ENCODE peak calls at places on chromosomes 1 and 21, in six cellular contexts. D is K562, L is H1, N is WTC11, G is GM12878, M is HepG2. F is an unnamed sample.

GRCh38 chr1:67429528-67430357 is 459 bp downstream of the SERBP1 start:
- DNase-seq in G (no peak), D (peak; percentile 56), N (no peak), L (no peak), M (no peak), F (no peak)

GRCh38 chr1:167635233-167635648 is 5.2 kb downstream of the RCSD1 start:
- DNase-seq in D (peak; percentile 93), G (no peak), M (no peak), N (peak; percentile 71), L (no peak), F (no peak)

GRCh38 chr21:34897828-34898227 is 151.3 kb downstream of the RUNX1 start:
- DNase-seq in D (peak; percentile 60), M (no peak), L (no peak), G (no peak), N (no peak), F (no peak)

GRCh38 chr1:229035054-229035747 is 235.7 kb upstream of the RAB4A start:
- DNase-seq in N (no peak), G (peak; percentile 66), L (no peak), M (no peak), D (no peak), F (no peak)

GRCh38 chr1:203663820-203664219 is 37.2 kb downstream of the ATP2B4 start:
- DNase-seq in M (no peak), L (no peak), D (no peak), G (no peak), N (no peak), F (no peak)

GRCh38 chr21:46285206-46285661 is at the start of gene MCM3AP:
- DNase-seq in N (no peak), D (no peak), L (no peak), M (no peak), G (no peak), F (no peak)

GRCh38 chr1:57158660-57159059 is 192.8 kb upstream of the C8B start:
- DNase-seq in L (no peak), M (no peak), G (no peak), N (no peak), D (no peak), F (no peak)

GRCh38 chr1:114472408-114472807 is 38.6 kb downstream of the TRIM33 start:
- DNase-seq in M (no peak), N (no peak), G (no peak), L (no peak), D (no peak), F (no peak)

GRCh38 chr1:202192770-202193613 is 607 bp upstream of the LGR6 start:
- DNase-seq in M (peak; percentile 43), G (no peak), N (peak; percentile 89), L (no peak), D (peak; percentile 81), F (no peak)

GRCh38 chr1:116377564-116378529 is 4.8 kb downstream of the ATP1A1 start:
- DNase-seq in L (no peak), G (peak; percentile 96), D (peak; percentile 50), N (no peak), M (peak; percentile 79), F (no peak)

GRCh38 chr1:153770812-153771211 is 4.4 kb upstream of the SLC27A3 start:
- DNase-seq in D (no peak), G (no peak), L (no peak), M (no peak), N (no peak), F (no peak)

GRCh38 chr1:74650561-74650960 is 23.0 kb downstream of the ERICH3 start:
- DNase-seq in D (no peak), G (no peak), M (no peak), L (no peak), N (no peak), F (no peak)

GRCh38 chr1:233295775-233296322 is 324 bp upstream of the PCNX2 start:
- DNase-seq in G (no peak), N (no peak), L (no peak), D (no peak), M (no peak), F (no peak)

GRCh38 chr1:8293141-8293540 is 24.8 kb upstream of the SLC45A1 start:
- DNase-seq in L (no peak), M (no peak), G (no peak), N (no peak), D (no peak), F (no peak)

GRCh38 chr1:183218981-183219621 is 33.0 kb downstream of the LAMC2 start:
- DNase-seq in M (no peak), D (peak; percentile 6), L (no peak), N (no peak), G (no peak), F (no peak)

GRCh38 chr1:111961773-111962565 is 27.5 kb downstream of the KCND3 start:
- DNase-seq in G (no peak), L (no peak), D (no peak), N (no peak), M (no peak), F (no peak)

GRCh38 chr1:40385437-40386310 is 12.1 kb downstream of the SMAP2 start:
- DNase-seq in L (no peak), G (peak; percentile 98), M (no peak), D (peak; percentile 60), N (no peak), F (no peak)

GRCh38 chr1:159302036-159302435 is at the start of gene FCER1A:
- DNase-seq in D (no peak), G (no peak), N (no peak), L (no peak), M (no peak), F (no peak)

GRCh38 chr1:206666954-206667353 is 17.8 kb upstream of the MAPKAPK2 start:
- DNase-seq in N (no peak), D (no peak), G (no peak), M (no peak), L (no peak), F (no peak)

GRCh38 chr1:89089962-89090361 is 25.0 kb upstream of the GBP1 start:
- DNase-seq in N (no peak), D (no peak), M (no peak), L (no peak), G (no peak), F (no peak)

GRCh38 chr1:147895123-147895522 is 7.5 kb upstream of the GJA8 start:
- DNase-seq in G (no peak), D (no peak), N (no peak), L (no peak), M (no peak), F (no peak)

GRCh38 chr21:44331650-44332306 is 7.4 kb downstream of the CFAP410 start:
- DNase-seq in G (no peak), D (no peak), M (no peak), N (no peak), L (no peak), F (no peak)

GRCh38 chr1:54190526-54190925 is 9.3 kb downstream of the CYB5RL start:
- DNase-seq in L (no peak), D (no peak), N (no peak), G (no peak), M (no peak), F (no peak)

GRCh38 chr1:222060247-222060851 is 318.5 kb upstream of the DUSP10 start:
- DNase-seq in N (no peak), G (no peak), L (no peak), D (no peak), M (no peak), F (no peak)

GRCh38 chr1:206725053-206725963 is 40.6 kb downstream of the MAPKAPK2 start:
- DNase-seq in G (no peak), L (no peak), M (peak; percentile 18), D (peak; percentile 82), N (peak; percentile 67), F (peak; percentile 15)

DNA sequence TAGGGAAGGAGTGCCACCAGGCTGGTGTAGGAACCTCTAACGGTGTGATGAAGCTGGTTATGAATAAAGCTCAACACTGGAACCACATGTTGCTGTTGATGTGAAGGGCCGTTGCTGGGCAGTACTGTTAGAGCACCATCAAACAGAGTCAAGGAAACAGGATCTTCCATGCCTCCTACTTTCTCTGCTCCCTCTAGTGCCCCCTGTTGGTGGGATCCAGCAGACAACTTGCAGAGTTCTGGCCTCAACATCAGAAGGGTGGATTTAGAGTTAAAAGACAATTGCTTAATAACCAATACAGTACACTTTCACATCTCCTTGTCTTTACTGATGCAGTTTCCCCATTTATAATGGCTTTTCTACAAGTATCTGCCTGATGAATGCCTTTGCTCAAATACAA is 336.4 kb downstream of the NTNG1 start:
- DNase-seq in N (peak; percentile 72), D (peak; percentile 27), G (no peak), M (no peak), L (no peak), F (no peak)
- TF ChIP-seq CTCF in N (peak; percentile 58), D (no peak), G (peak; percentile 33), M (peak; percentile 29), L (peak; percentile 70), F (no peak)

GRCh38 chr1:107950434-107950833 is 14.5 kb downstream of the VAV3 start:
- DNase-seq in M (no peak), L (no peak), G (no peak), N (no peak), D (no peak), F (no peak)
- TF ChIP-seq ATF3 in M (no peak), L (no peak), G (no peak), N (no peak), D (no peak), F (no peak)

DNA sequence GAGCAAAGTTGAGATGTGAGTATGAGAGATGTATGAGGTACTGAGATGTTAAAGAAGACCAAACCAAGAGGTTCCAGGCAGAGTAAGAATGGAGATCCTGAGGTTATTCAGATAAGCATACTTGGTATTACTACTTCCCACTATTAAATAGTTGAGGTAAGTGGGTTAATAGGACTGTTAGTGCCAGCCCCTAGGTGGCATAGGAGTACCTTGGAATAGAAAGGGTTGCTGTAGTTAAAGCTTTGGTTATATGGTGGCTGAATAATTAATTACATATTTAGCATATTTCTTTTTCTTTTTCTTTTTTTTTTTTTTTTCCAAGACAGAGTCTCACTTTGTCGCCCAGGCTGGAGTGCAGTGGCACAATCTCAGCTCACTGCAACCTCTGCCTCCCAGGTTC is 397.9 kb upstream of the TMPRSS15 start:
- DNase-seq in N (peak; percentile 14), G (no peak), M (no peak), D (no peak), L (no peak), F (no peak)
- TF ChIP-seq CTCF in N (no peak), G (no peak), M (no peak), D (no peak), L (peak; percentile 38), F (no peak)

DNA sequence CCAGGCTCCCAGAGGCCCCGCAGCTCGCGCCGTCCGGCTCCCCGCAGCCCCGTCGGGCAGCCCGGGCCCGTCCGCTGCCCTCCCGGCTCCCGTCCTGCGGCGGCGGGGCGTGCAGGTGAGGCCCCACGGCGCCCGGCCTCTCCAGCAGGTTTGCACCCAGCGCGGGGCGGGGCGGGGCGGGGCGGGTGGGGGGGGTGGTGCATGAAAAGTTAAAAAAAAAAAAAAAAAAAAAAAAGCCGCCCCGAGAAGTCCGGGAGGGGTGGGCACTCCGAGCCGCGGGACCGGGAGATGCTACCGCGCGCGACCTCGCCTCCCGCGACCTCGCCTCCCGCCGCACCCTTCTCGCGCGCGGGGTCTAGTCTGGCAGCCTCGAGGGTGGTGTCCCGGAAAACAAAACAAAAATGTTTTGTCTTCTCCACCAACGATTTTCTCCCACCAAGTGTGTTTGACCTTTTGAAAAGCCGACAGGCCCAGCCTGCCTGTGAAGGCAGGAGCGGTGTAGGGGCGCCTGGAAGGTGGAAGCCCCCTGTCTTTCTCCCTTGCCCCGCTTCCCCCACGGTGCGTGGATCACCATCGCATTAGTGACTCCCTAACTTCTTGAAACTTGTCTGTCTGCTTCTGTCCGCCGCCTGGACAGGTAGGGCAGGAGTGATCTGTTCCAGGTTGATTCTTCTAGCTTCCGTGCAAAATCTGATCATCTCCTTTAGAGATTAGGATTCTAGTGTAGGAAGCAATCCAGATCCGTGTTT is 541 bp downstream of the RCAN3 start:
- DNase-seq in D (no peak), N (no peak), G (no peak), M (no peak), L (no peak), F (no peak)
- TF ChIP-seq ATF3 in D (no peak), N (no peak), G (no peak), M (no peak), L (no peak), F (no peak)

GRCh38 chr1:60833173-60833572 is 249.2 kb upstream of the NFIA start:
- DNase-seq in D (peak; percentile 37), G (no peak), M (peak; percentile 41), N (no peak), L (no peak), F (no peak)
- TF ChIP-seq CTCF in D (no peak), G (no peak), M (no peak), N (no peak), L (no peak), F (no peak)